ENCODE peak calls at places on chromosome 5, in eight cellular contexts. Y is SK-N-SH, X is GM23338, E is hepatocyte, Z is PC-3, U is OCI-LY7, Q is PC-9, I is HCT116. P is an unnamed sample. For H3K9me2, the result is how much of the 10 kb centered on the place peaks cover.

GRCh38 chr5:174192901-174193300 is 147.4 kb downstream of the NSG2 start:
- DNase-seq in Y (no peak), X (no peak), E (no peak), Z (no peak), U (no peak), Q (no peak), I (no peak), P (no peak)

GRCh38 chr5:111735829-111736228 is 21.2 kb downstream of the NREP start:
- DNase-seq in Y (no peak), X (peak), E (peak), Z (peak), U (no peak), Q (no peak), I (no peak), P (no peak)

GRCh38 chr5:156460496-156460895 is 133.5 kb downstream of the SGCD start:
- DNase-seq in Y (no peak), X (no peak), E (no peak), Z (no peak), U (no peak), Q (no peak), I (no peak), P (no peak)

GRCh38 chr5:97657239-97657638 is 474.2 kb upstream of the RIOK2 start:
- DNase-seq in Y (no peak), X (no peak), E (no peak), Z (no peak), U (no peak), Q (no peak), I (no peak), P (no peak)

GRCh38 chr5:78339591-78340450 is 20.6 kb upstream of the SCAMP1 start:
- DNase-seq in Y (peak), X (no peak), E (no peak), Z (no peak), U (no peak), Q (no peak), I (no peak), P (no peak)

GRCh38 chr5:169652057-169652456 is 15.0 kb downstream of the DOCK2 start:
- DNase-seq in Y (no peak), X (no peak), E (no peak), Z (no peak), U (no peak), Q (no peak), I (no peak), P (no peak)

GRCh38 chr5:77718934-77719610 is 57.1 kb downstream of the TBCA start:
- DNase-seq in Y (no peak), X (no peak), E (no peak), Z (no peak), U (no peak), Q (no peak), I (no peak), P (no peak)

GRCh38 chr5:72434056-72434780 is 73.0 kb downstream of the ZNF366 start:
- DNase-seq in Y (no peak), X (no peak), E (no peak), Z (no peak), U (no peak), Q (no peak), I (no peak), P (no peak)

GRCh38 chr5:141402553-141403328 is at the start of gene PCDHGA9:
- DNase-seq in Y (peak), X (peak), E (no peak), Z (no peak), U (no peak), Q (peak), I (peak), P (peak)

GRCh38 chr5:141604318-141604717 is 14.5 kb downstream of the DIAPH1 start:
- DNase-seq in Y (no peak), X (peak), E (peak), Z (peak), U (peak), Q (peak), I (peak), P (no peak)

GRCh38 chr5:1155191-1156032 is 43.5 kb upstream of the SLC12A7 start:
- DNase-seq in Y (peak), X (peak), E (no peak), Z (no peak), U (no peak), Q (no peak), I (no peak), P (no peak)

GRCh38 chr5:143002459-143003327 is 232.5 kb downstream of the ARHGAP26 start:
- DNase-seq in Y (no peak), X (peak), E (no peak), Z (peak), U (peak), Q (no peak), I (no peak), P (peak)

GRCh38 chr5:100448250-100448649 is 86.9 kb upstream of the FAM174A start:
- DNase-seq in Y (no peak), X (no peak), E (no peak), Z (peak), U (no peak), Q (no peak), I (no peak), P (no peak)

GRCh38 chr5:18465833-18466681 is 831.8 kb downstream of the TAF11L14 start:
- DNase-seq in Y (peak), X (peak), E (peak), Z (peak), U (peak), Q (peak), I (no peak), P (peak)

GRCh38 chr5:4862500-4862899 is 277.6 kb upstream of the ADAMTS16 start:
- DNase-seq in Y (peak), X (peak), E (peak), Z (peak), U (peak), Q (no peak), I (peak), P (peak)

GRCh38 chr5:102910240-102911226 is 155.4 kb downstream of the PAM start:
- DNase-seq in Y (no peak), X (no peak), E (no peak), Z (peak), U (no peak), Q (no peak), I (peak), P (no peak)

GRCh38 chr5:68314465-68314864 is 98.9 kb downstream of the PIK3R1 start:
- DNase-seq in Y (no peak), X (no peak), E (no peak), Z (no peak), U (no peak), Q (no peak), I (no peak), P (no peak)

GRCh38 chr5:14685757-14686156 is 21.2 kb downstream of the OTULIN start:
- DNase-seq in Y (peak), X (peak), E (peak), Z (peak), U (peak), Q (peak), I (peak), P (peak)

GRCh38 chr5:2068515-2068914 is 185.8 kb upstream of the IRX4 start:
- DNase-seq in Y (no peak), X (no peak), E (no peak), Z (no peak), U (no peak), Q (no peak), I (no peak), P (no peak)

GRCh38 chr5:1502046-1502736 is 21.6 kb downstream of the LPCAT1 start:
- DNase-seq in Y (no peak), X (peak), E (no peak), Z (no peak), U (peak), Q (no peak), I (no peak), P (no peak)

GRCh38 chr5:14188778-14189177 is 45.6 kb downstream of the TRIO start:
- DNase-seq in Y (no peak), X (no peak), E (no peak), Z (no peak), U (no peak), Q (no peak), I (no peak), P (no peak)

GRCh38 chr5:77993141-77993540 is 217.0 kb upstream of the TBCA start:
- DNase-seq in Y (no peak), X (no peak), E (no peak), Z (no peak), U (no peak), Q (no peak), I (no peak), P (no peak)

GRCh38 chr5:84287964-84288363 is 96.7 kb downstream of the EDIL3 start:
- DNase-seq in Y (no peak), X (no peak), E (no peak), Z (peak), U (no peak), Q (peak), I (peak), P (peak)

GRCh38 chr5:6359941-6360683 is 18.2 kb downstream of the MED10 start:
- DNase-seq in Y (peak), X (peak), E (no peak), Z (peak), U (peak), Q (no peak), I (no peak), P (no peak)

GRCh38 chr5:133928690-133929393 is 39.6 kb downstream of the C5orf15 start:
- DNase-seq in Y (no peak), X (no peak), E (no peak), Z (no peak), U (peak), Q (no peak), I (no peak), P (no peak)

GRCh38 chr5:147485046-147485445 is 24.8 kb downstream of the DPYSL3 start:
- DNase-seq in Y (no peak), X (no peak), E (no peak), Z (no peak), U (no peak), Q (no peak), I (no peak), P (no peak)

GRCh38 chr5:174311531-174312269 is 266.2 kb downstream of the NSG2 start:
- DNase-seq in Y (peak), X (peak), E (peak), Z (peak), U (peak), Q (peak), I (no peak), P (peak)

GRCh38 chr5:138611295-138612220 is 36.4 kb upstream of the HSPA9 start:
- DNase-seq in Y (peak), X (peak), E (peak), Z (no peak), U (no peak), Q (no peak), I (no peak), P (no peak)

GRCh38 chr5:101943784-101944183 is 352.3 kb downstream of the SLCO4C1 start:
- DNase-seq in Y (no peak), X (no peak), E (no peak), Z (peak), U (peak), Q (no peak), I (no peak), P (no peak)

GRCh38 chr5:124560370-124560769 is 186.1 kb downstream of the ZNF608 start:
- DNase-seq in Y (no peak), X (no peak), E (no peak), Z (no peak), U (no peak), Q (no peak), I (no peak), P (no peak)

GRCh38 chr5:93461751-93462150 is 119.3 kb downstream of the NR2F1-AS1 start:
- DNase-seq in Y (no peak), X (no peak), E (no peak), Z (peak), U (no peak), Q (no peak), I (no peak), P (no peak)

GRCh38 chr5:67998709-67999251 is 216.8 kb upstream of the PIK3R1 start:
- DNase-seq in Y (peak), X (no peak), E (no peak), Z (peak), U (no peak), Q (no peak), I (peak), P (no peak)

GRCh38 chr5:10199700-10200099 is 50.0 kb downstream of the ATPSCKMT start:
- DNase-seq in Y (no peak), X (no peak), E (no peak), Z (no peak), U (no peak), Q (no peak), I (no peak), P (no peak)

GRCh38 chr5:173736923-173737412 is 120.5 kb upstream of the BOD1 start:
- DNase-seq in Y (no peak), X (no peak), E (peak), Z (no peak), U (peak), Q (peak), I (no peak), P (no peak)

GRCh38 chr5:67267522-67268232 is 71.1 kb upstream of the CD180 start:
- DNase-seq in Y (peak), X (no peak), E (no peak), Z (no peak), U (no peak), Q (no peak), I (no peak), P (no peak)

GRCh38 chr5:171990713-171991015 is 15.8 kb downstream of the FBXW11 start:
- DNase-seq in Y (no peak), X (no peak), E (no peak), Z (peak), U (no peak), Q (no peak), I (no peak), P (no peak)

GRCh38 chr5:171989946-171990712 is 16.3 kb downstream of the FBXW11 start:
- DNase-seq in Y (no peak), X (no peak), E (no peak), Z (peak), U (no peak), Q (no peak), I (no peak), P (no peak)

GRCh38 chr5:171984748-171985419 is 21.6 kb downstream of the FBXW11 start:
- DNase-seq in Y (peak), X (no peak), E (no peak), Z (peak), U (no peak), Q (no peak), I (no peak), P (no peak)

GRCh38 chr5:171989276-171989675 is 17.2 kb downstream of the FBXW11 start:
- DNase-seq in Y (no peak), X (no peak), E (no peak), Z (peak), U (no peak), Q (no peak), I (no peak), P (no peak)

GRCh38 chr5:171986772-171987171 is 19.7 kb downstream of the FBXW11 start:
- DNase-seq in Y (no peak), X (peak), E (no peak), Z (no peak), U (no peak), Q (no peak), I (no peak), P (no peak)
- H3K9me2 ChIP-seq in Y (under half), X (under half), E (under half), Z (under half), U (under half), Q (under half), I (under half), P (under half)

DNA sequence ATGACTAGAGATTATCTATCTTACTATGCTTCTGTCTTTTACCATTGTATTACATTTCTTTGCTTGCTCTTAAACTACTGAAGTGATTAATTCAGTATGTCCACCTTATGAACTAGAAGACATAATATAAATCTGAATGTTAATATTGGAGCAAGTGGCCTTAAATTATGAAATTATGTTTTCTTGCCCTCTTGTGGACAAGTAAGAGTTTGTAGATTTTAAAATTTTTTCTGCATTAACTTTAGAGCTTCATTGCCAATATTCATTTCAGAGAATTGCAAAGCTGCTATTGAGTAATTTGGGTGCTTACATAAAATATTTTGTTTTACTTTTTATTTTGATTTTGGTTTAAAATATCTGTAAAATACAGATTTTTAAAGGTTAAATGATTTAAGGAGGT is 55.3 kb downstream of the RANBP17 start:
- DNase-seq in Y (no peak), X (no peak), E (no peak), Z (no peak), U (no peak), Q (no peak), I (no peak), P (no peak)
- TF ChIP-seq CTCF in Y (peak), X (no peak), E (peak), Z (peak), U (peak), Q (peak), I (peak), P (peak)

DNA sequence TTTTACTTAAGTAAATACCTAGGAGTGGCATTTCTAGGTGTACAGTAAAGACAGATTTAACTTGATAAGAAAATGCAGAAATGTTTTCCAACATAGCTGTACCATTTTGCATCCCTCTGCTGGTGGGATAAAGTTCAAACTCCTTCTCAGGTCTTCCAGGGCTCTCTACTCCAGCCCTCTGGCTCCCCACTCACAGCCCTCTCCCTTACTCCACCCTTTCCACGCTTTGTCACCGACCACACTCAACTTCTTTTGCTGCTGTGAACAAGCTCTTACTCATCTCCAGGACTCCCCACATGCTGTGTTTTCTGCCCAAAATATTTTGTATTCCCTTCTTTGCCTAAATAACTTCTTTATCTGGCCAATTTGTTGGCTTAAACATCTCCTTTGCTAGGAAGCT is 90.6 kb upstream of the OSMR start:
- DNase-seq in Y (no peak), X (no peak), E (no peak), Z (peak), U (no peak), Q (no peak), I (no peak), P (no peak)
- H3K9me2 ChIP-seq in Y (under half), X (under half), E (under half), Z (under half), U (under half), Q (under half), I (under half), P (under half)

GRCh38 chr5:150513375-150514309 is 5.7 kb downstream of the NDST1 start:
- DNase-seq in Y (peak), X (peak), E (no peak), Z (no peak), U (no peak), Q (peak), I (no peak), P (no peak)
- TF ChIP-seq CTCF in Y (peak), X (peak), E (no peak), Z (peak), U (peak), Q (peak), I (no peak), P (peak)

GRCh38 chr5:3191585-3191984 is 404.0 kb upstream of the IRX1 start:
- DNase-seq in Y (no peak), X (no peak), E (no peak), Z (no peak), U (no peak), Q (no peak), I (no peak), P (no peak)

GRCh38 chr5:3194684-3195083 is 400.9 kb upstream of the IRX1 start:
- DNase-seq in Y (no peak), X (peak), E (no peak), Z (no peak), U (no peak), Q (no peak), I (no peak), P (no peak)

GRCh38 chr5:3195991-3196390 is 399.6 kb upstream of the IRX1 start:
- DNase-seq in Y (no peak), X (peak), E (no peak), Z (no peak), U (no peak), Q (no peak), I (no peak), P (no peak)

GRCh38 chr5:3197237-3197636 is 398.4 kb upstream of the IRX1 start:
- DNase-seq in Y (no peak), X (no peak), E (no peak), Z (no peak), U (no peak), Q (no peak), I (no peak), P (no peak)

GRCh38 chr5:3194141-3194540 is 401.5 kb upstream of the IRX1 start:
- DNase-seq in Y (no peak), X (no peak), E (no peak), Z (no peak), U (no peak), Q (no peak), I (no peak), P (no peak)
- H3K9me2 ChIP-seq in Y (under half), X (under half), E (under half), Z (under half), U (under half), Q (under half), I (under half), P (under half)

GRCh38 chr5:107855171-107855570 is 184.4 kb upstream of the EFNA5 start:
- DNase-seq in Y (no peak), X (no peak), E (no peak), Z (no peak), U (no peak), Q (no peak), I (no peak), P (no peak)
- TF ChIP-seq CTCF in Y (no peak), X (peak), E (no peak), Z (peak), U (no peak), Q (no peak), I (no peak), P (no peak)